ENCODE peak calls at places on chromosomes 6 and 20, in seven cellular contexts. U, R, L, G, O, T and D are unnamed samples.
A peak's percentile ranks its signal among the peaks of the same experiment; 100 is the strongest.

GRCh38 chr20:48025061-48025515 is 239.8 kb upstream of the SULF2 start:
- DNase-seq in U (no peak), R (no peak), L (no peak), G (peak; percentile 93), O (no peak), T (no peak), D (no peak)

GRCh38 chr6:11598687-11599086 is 61.1 kb downstream of the TMEM170B start:
- DNase-seq in U (no peak), R (no peak), L (no peak), G (no peak), O (no peak), T (no peak), D (no peak)

GRCh38 chr6:128491643-128492206 is 28.7 kb downstream of the PTPRK start:
- DNase-seq in U (peak; percentile 40), R (no peak), L (no peak), G (peak; percentile 83), O (no peak), T (no peak), D (no peak)

GRCh38 chr6:83183082-83183828 is 9.8 kb downstream of the PGM3 start:
- DNase-seq in U (peak; percentile 92), R (no peak), L (no peak), G (peak; percentile 99), O (no peak), T (no peak), D (no peak)

GRCh38 chr20:3751664-3752385 is 15.7 kb downstream of the ADISSP start:
- DNase-seq in U (no peak), R (peak; percentile 23), L (no peak), G (peak; percentile 42), O (no peak), T (peak; percentile 28), D (no peak)

GRCh38 chr6:116616757-116617093 is 446 bp downstream of the RSPH4A start:
- DNase-seq in U (no peak), R (no peak), L (no peak), G (no peak), O (peak; percentile 39), T (no peak), D (no peak)

GRCh38 chr6:139931746-139932145 is 557.3 kb upstream of the CITED2 start:
- DNase-seq in U (no peak), R (no peak), L (no peak), G (no peak), O (no peak), T (no peak), D (no peak)

GRCh38 chr6:12266571-12266970 is 23.6 kb upstream of the EDN1 start:
- DNase-seq in U (no peak), R (no peak), L (no peak), G (peak; percentile 58), O (no peak), T (no peak), D (no peak)

GRCh38 chr6:32885698-32886286 is 31.8 kb downstream of the PSMB9 start:
- DNase-seq in U (peak; percentile 30), R (no peak), L (no peak), G (peak; percentile 86), O (no peak), T (no peak), D (no peak)

GRCh38 chr20:12337601-12338000 is 419.9 kb downstream of the BTBD3 start:
- DNase-seq in U (no peak), R (no peak), L (no peak), G (no peak), O (no peak), T (no peak), D (no peak)

GRCh38 chr6:32982084-32982701 is 13.8 kb downstream of the BRD2 start:
- DNase-seq in U (no peak), R (no peak), L (no peak), G (peak; percentile 50), O (no peak), T (no peak), D (no peak)

GRCh38 chr6:105453968-105454367 is 51.1 kb upstream of the PREP start:
- DNase-seq in U (no peak), R (no peak), L (no peak), G (no peak), O (no peak), T (no peak), D (no peak)

GRCh38 chr6:15986027-15986629 is 142.8 kb upstream of the MYLIP start:
- DNase-seq in U (no peak), R (no peak), L (no peak), G (no peak), O (no peak), T (no peak), D (no peak)

GRCh38 chr6:167496707-167497106 is 171.8 kb downstream of the TTLL2 start:
- DNase-seq in U (no peak), R (no peak), L (no peak), G (no peak), O (no peak), T (no peak), D (no peak)